ENCODE peak calls at places on chromosomes 3 and 15, in seven cellular contexts. H, W, V, K, L, T and U are unnamed samples.

GRCh38 chr3:45554001-45554691 is 40.4 kb upstream of the LIMD1 start:
- DNase-seq in H (peak), W (no peak), V (peak), K (no peak), L (no peak), T (no peak), U (no peak)

GRCh38 chr3:136247436-136247835 is 2.7 kb upstream of the PCCB start:
- DNase-seq in H (peak), W (no peak), V (no peak), K (no peak), L (no peak), T (no peak), U (no peak)

GRCh38 chr3:96619475-96619874 is 194.9 kb upstream of the EPHA6 start:
- DNase-seq in H (no peak), W (no peak), V (no peak), K (no peak), L (no peak), T (no peak), U (no peak)

GRCh38 chr15:75198560-75199346 is 2.9 kb upstream of the C15orf39 start:
- DNase-seq in H (no peak), W (no peak), V (no peak), K (no peak), L (peak), T (no peak), U (peak)

GRCh38 chr15:62972814-62973213 is 69.7 kb upstream of the TPM1 start:
- DNase-seq in H (no peak), W (no peak), V (no peak), K (no peak), L (no peak), T (no peak), U (no peak)

GRCh38 chr15:72968531-72968922 is 83.7 kb upstream of the NEO1 start:
- DNase-seq in H (no peak), W (no peak), V (peak), K (no peak), L (no peak), T (no peak), U (no peak)

GRCh38 chr3:133670525-133670995 is 8.8 kb upstream of the TOPBP1 start:
- DNase-seq in H (no peak), W (no peak), V (no peak), K (no peak), L (no peak), T (no peak), U (no peak)

GRCh38 chr15:78992416-78993256 is 47.8 kb upstream of the CTSH start:
- DNase-seq in H (no peak), W (no peak), V (peak), K (no peak), L (no peak), T (no peak), U (no peak)

GRCh38 chr3:97957617-97958311 is 14.5 kb downstream of the RIOX2 start:
- DNase-seq in H (no peak), W (no peak), V (no peak), K (no peak), L (no peak), T (no peak), U (no peak)

GRCh38 chr3:38314112-38314766 is 32.1 kb downstream of the SLC22A14 start:
- DNase-seq in H (peak), W (no peak), V (no peak), K (no peak), L (no peak), T (no peak), U (no peak)

GRCh38 chr15:48421362-48421761 is 90.1 kb downstream of the DUT start:
- DNase-seq in H (no peak), W (no peak), V (no peak), K (no peak), L (no peak), T (no peak), U (no peak)